ENCODE peak calls at places on chromosomes 1 and 21, in four cellular contexts. X, Z, M and L are unnamed samples.
A peak's percentile ranks its signal among the peaks of the same experiment; 100 is the strongest.

GRCh38 chr1:41377397-41377796 is 16.2 kb downstream of the FOXO6 start:
- DNase-seq in Z (no peak), X (no peak), M (no peak), L (no peak)

GRCh38 chr1:13462682-13463081 is 51.1 kb downstream of the LRRC38 start:
- DNase-seq in Z (no peak), M (no peak), X (no peak), L (no peak)

GRCh38 chr1:53460666-53461328 is 1.6 kb downstream of the DMRTB1 start:
- DNase-seq in M (no peak), Z (no peak), X (no peak), L (no peak)

GRCh38 chr1:14181191-14181793 is 417.2 kb upstream of the KAZN start:
- DNase-seq in Z (no peak), X (no peak), M (no peak), L (no peak)

GRCh38 chr1:1084028-1084371 is 9.9 kb upstream of the RNF223 start:
- DNase-seq in X (no peak), M (peak; percentile 5), Z (no peak), L (no peak)

GRCh38 chr1:31154632-31155215 is 85.0 kb downstream of the NKAIN1 start:
- DNase-seq in M (peak; percentile 90), X (peak; percentile 48), Z (peak; percentile 87), L (peak; percentile 88)

GRCh38 chr21:27363719-27364479 is 397.0 kb upstream of the ADAMTS5 start:
- DNase-seq in X (no peak), Z (no peak), M (no peak), L (no peak)

GRCh38 chr1:1055841-1056736 is 18.0 kb downstream of the RNF223 start:
- DNase-seq in X (no peak), Z (no peak), M (no peak), L (no peak)

GRCh38 chr1:68975534-68975933 is 478.7 kb upstream of the DEPDC1 start:
- DNase-seq in Z (no peak), M (no peak), X (no peak), L (no peak)

GRCh38 chr1:94542088-94542671 is 621 bp upstream of the F3 start:
- DNase-seq in Z (peak; percentile 81), X (no peak), M (peak; percentile 55), L (no peak)

GRCh38 chr1:37794372-37795339 is 1.0 kb downstream of the MANEAL start:
- DNase-seq in Z (no peak), X (no peak), M (no peak), L (no peak)

GRCh38 chr1:221087919-221088318 is 208.7 kb downstream of the HLX start:
- DNase-seq in M (no peak), X (no peak), Z (no peak), L (no peak)

GRCh38 chr21:35367558-35367957 is 318.5 kb upstream of the RUNX1 start:
- DNase-seq in M (no peak), Z (no peak), X (no peak), L (no peak)

GRCh38 chr1:193348126-193349045 is 162.0 kb upstream of the B3GALT2 start:
- DNase-seq in X (no peak), M (no peak), Z (no peak), L (no peak)

GRCh38 chr1:1001631-1002300 is 1.9 kb upstream of the HES4 start:
- DNase-seq in Z (peak; percentile 83), M (peak; percentile 86), X (peak; percentile 85), L (no peak)

GRCh38 chr1:160400646-160401486 is 502 bp downstream of the VANGL2 start:
- DNase-seq in M (peak; percentile 24), Z (peak; percentile 60), X (no peak), L (peak; percentile 79)

GRCh38 chr1:159211331-159212136 is 6.9 kb downstream of the ACKR1 start:
- DNase-seq in X (no peak), Z (no peak), M (peak; percentile 26), L (no peak)

GRCh38 chr1:236795757-236796719 is 946 bp downstream of the MTR start:
- DNase-seq in Z (no peak), X (no peak), M (no peak), L (no peak)

GRCh38 chr1:77271851-77272250 is 10.0 kb upstream of the AK5 start:
- DNase-seq in Z (no peak), M (no peak), X (no peak), L (no peak)

GRCh38 chr1:91742848-91743292 is 143.1 kb downstream of the TGFBR3 start:
- DNase-seq in M (peak; percentile 20), Z (peak; percentile 54), X (no peak), L (no peak)

GRCh38 chr1:110581637-110582036 is 24.5 kb downstream of the KCNA2 start:
- DNase-seq in M (no peak), X (no peak), Z (no peak), L (no peak)

GRCh38 chr1:183023146-183023600 is at the start of gene LAMC1:
- DNase-seq in Z (peak; percentile 84), M (peak; percentile 66), X (peak; percentile 68), L (no peak)

GRCh38 chr1:43205671-43206070 is 33.5 kb downstream of the CFAP57 start:
- DNase-seq in Z (no peak), X (no peak), M (no peak), L (no peak)

GRCh38 chr1:209612646-209613350 is 29.3 kb downstream of the CAMK1G start:
- DNase-seq in Z (no peak), M (no peak), X (no peak), L (no peak)

GRCh38 chr21:26941436-26941835 is 25.5 kb downstream of the ADAMTS5 start:
- DNase-seq in X (no peak), Z (no peak), M (no peak), L (no peak)

GRCh38 chr1:51729824-51730284 is 113.0 kb downstream of the OSBPL9 start:
- DNase-seq in X (peak; percentile 33), Z (no peak), M (no peak), L (no peak)

GRCh38 chr1:39835110-39835509 is 46.4 kb upstream of the BMP8B start:
- DNase-seq in X (no peak), M (no peak), Z (no peak), L (no peak)

GRCh38 chr21:33825898-33826297 is 89.7 kb downstream of the ATP5PO start:
- DNase-seq in M (no peak), Z (no peak), X (no peak), L (no peak)

GRCh38 chr1:206908038-206908437 is 10.8 kb downstream of the IL24 start:
- DNase-seq in Z (no peak), M (no peak), X (no peak), L (no peak)

GRCh38 chr1:43357251-43357650 is 1.5 kb upstream of the CDC20 start:
- DNase-seq in M (no peak), X (no peak), Z (no peak), L (no peak)

GRCh38 chr1:208089971-208090755 is 154.0 kb downstream of the PLXNA2 start:
- DNase-seq in Z (peak; percentile 64), X (no peak), M (no peak), L (no peak)

GRCh38 chr1:178536844-178537371 is 24.0 kb downstream of the TEX35 start:
- DNase-seq in X (peak; percentile 90), Z (peak; percentile 75), M (peak; percentile 77), L (peak; percentile 88)

GRCh38 chr21:34166468-34166867 is 93.1 kb downstream of the MRPS6 start:
- DNase-seq in Z (no peak), M (no peak), X (no peak), L (no peak)

GRCh38 chr1:31828926-31829690 is 13.3 kb upstream of the SPOCD1 start:
- DNase-seq in M (no peak), X (no peak), Z (no peak), L (no peak)

GRCh38 chr1:14543191-14543849 is 55.2 kb upstream of the KAZN start:
- DNase-seq in Z (no peak), X (no peak), M (no peak), L (no peak)

GRCh38 chr1:41765109-41765655 is 153.5 kb downstream of the HIVEP3 start:
- DNase-seq in X (no peak), M (no peak), Z (no peak), L (no peak)

DNA sequence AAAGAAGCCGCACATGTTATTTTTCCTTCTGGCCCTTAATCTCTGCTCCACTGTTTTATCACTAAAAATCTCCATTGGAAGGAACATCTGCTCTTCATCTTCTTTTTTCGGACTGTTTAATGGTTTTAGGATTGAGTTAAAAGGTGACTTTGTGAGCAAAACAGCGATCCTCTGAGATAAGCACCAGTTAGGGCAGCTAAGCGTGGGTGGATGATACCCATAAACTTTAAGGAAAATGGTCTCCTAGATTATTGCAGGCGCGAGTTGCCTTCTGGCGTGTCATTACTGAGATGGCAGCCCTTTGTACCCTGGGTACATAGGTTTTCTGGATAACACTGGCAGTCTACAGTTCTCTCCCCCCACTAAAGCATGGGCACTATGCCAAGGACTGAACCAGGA is 44.0 kb upstream of the HMGB4 start:
- DNase-seq in X (no peak), Z (no peak), M (no peak), L (peak; percentile 7)
- H3K4me3 ChIP-seq in X (no peak overlapping the region), Z (no peak overlapping the region), M (no peak overlapping the region), L (no peak overlapping the region)

GRCh38 chr1:28507646-28508434 is 2.0 kb downstream of the RCC1 start:
- DNase-seq in M (no peak), Z (no peak), X (no peak), L (no peak)
- TF ChIP-seq POLR2A in M (no peak), Z (no peak), X (no peak), L (no peak)

DNA sequence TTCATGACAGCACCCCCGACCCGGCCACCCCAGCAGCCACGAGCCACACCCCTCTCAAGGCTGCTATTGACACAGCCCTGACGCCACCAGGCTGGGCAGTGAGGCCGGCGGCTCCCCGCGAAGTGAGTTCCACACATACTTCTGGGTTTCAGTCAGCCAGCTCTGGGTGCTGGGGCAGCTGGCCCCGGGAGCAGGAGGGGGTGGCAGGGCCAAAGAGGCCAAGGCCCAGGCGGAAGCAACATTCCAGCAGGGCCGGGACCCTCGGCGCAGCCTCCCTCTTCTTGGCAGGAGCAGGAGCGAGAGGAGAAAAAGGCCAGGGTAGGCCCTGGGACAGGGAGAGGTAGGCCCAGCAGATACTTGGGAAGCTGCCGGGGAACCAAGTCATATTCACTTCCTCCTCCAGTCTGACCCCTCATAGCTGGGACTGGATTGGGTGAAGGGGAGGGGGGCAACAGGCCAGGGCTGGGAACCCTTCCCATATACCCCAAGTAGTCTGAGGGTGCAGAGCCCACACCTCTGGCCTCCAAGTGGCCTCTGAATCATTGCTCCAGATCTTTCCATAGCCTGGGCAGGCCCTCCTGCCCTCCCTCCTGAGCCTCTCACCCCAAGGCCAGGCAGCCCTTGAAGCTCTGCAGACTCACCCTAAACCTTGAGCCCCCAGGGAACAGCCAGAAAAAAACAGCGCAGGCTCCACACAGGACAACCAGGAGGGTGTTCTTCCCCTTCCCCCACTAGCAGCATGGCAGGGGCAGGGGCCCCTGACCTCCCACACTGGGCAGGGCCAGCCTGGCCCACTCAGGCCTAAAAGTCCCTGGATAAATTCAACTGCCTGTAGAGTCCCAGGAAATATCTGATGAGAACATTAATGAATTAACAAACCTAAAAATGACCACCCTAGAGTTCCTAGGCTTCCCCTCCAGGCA is 5.7 kb downstream of the HSPG2 start:
- DNase-seq in M (peak; percentile 71), Z (peak; percentile 86), X (peak; percentile 46), L (no peak)
- H3K4me1 ChIP-seq in M (peaks cover 58% of the 10 kb centered on the region), Z (peaks cover 38% of the 10 kb centered on the region), X (peaks cover 95% of the 10 kb centered on the region), L (peaks cover 91% of the 10 kb centered on the region)

GRCh38 chr1:44807364-44808062 is 362 bp upstream of the DYNLT4 start:
- DNase-seq in M (peak; percentile 97), X (peak; percentile 90), Z (peak; percentile 97), L (no peak)
- H3K4me3 ChIP-seq in M (no peak overlapping the region), X (peak overlapping the region; percentile 14), Z (peak overlapping the region; percentile 7), L (peak overlapping the region; percentile 31)

GRCh38 chr1:223411309-223411708 is 18.1 kb downstream of the CCDC185 start:
- DNase-seq in Z (no peak), M (no peak), X (no peak), L (no peak)
- TF ChIP-seq POLR2A in Z (no peak), M (no peak), X (no peak), L (no peak)